ENCODE peak calls at places on chromosome 4, in four cellular contexts. I is PC-3, R is WERI-Rb-1, J is endothelial cell. K is an unnamed sample.

GRCh38 chr4:184061582-184061981 is 156.1 kb downstream of the ENPP6 start:
- DNase-seq in I (no peak), R (peak), J (no peak), K (no peak)

GRCh38 chr4:111450867-111451266 is 694.4 kb upstream of the FAM241A start:
- DNase-seq in I (peak), R (no peak), J (no peak), K (peak)

GRCh38 chr4:88335092-88335665 is 43.5 kb upstream of the HERC6 start:
- DNase-seq in I (peak), R (no peak), J (no peak), K (no peak)

GRCh38 chr4:46123872-46124755 is at the start of gene GABRG1:
- DNase-seq in I (no peak), R (no peak), J (no peak), K (no peak)

GRCh38 chr4:119795986-119796578 is 167.5 kb upstream of the PDE5A start:
- DNase-seq in I (no peak), R (no peak), J (no peak), K (no peak)

GRCh38 chr4:128570380-128570779 is 239.1 kb upstream of the JADE1 start:
- DNase-seq in I (peak), R (no peak), J (no peak), K (peak)

GRCh38 chr4:3311095-3311372 is 18.2 kb downstream of the RGS12 start:
- DNase-seq in I (no peak), R (no peak), J (no peak), K (no peak)

GRCh38 chr4:30840571-30840970 is 120.4 kb downstream of the PCDH7 start:
- DNase-seq in I (no peak), R (no peak), J (no peak), K (peak)

GRCh38 chr4:186902361-186902760 is 178.7 kb upstream of the FAT1 start:
- DNase-seq in I (peak), R (no peak), J (no peak), K (no peak)

GRCh38 chr4:173146456-173146855 is 22.2 kb upstream of the GALNT7 start:
- DNase-seq in I (no peak), R (no peak), J (no peak), K (peak)

GRCh38 chr4:158008551-158009218 is 164.1 kb downstream of the GASK1B start:
- DNase-seq in I (no peak), R (no peak), J (no peak), K (peak)

GRCh38 chr4:161564230-161564834 is 599.5 kb downstream of the FSTL5 start:
- DNase-seq in I (peak), R (no peak), J (no peak), K (peak)

GRCh38 chr4:95507147-95507546 is 41.6 kb downstream of the UNC5C start:
- DNase-seq in I (no peak), R (no peak), J (no peak), K (no peak)

GRCh38 chr4:117889978-117890377 is 144.3 kb upstream of the NDST3 start:
- DNase-seq in I (no peak), R (no peak), J (no peak), K (no peak)

GRCh38 chr4:139815646-139816601 is 150.3 kb downstream of the MGST2 start:
- DNase-seq in I (peak), R (no peak), J (peak), K (peak)

GRCh38 chr4:170004656-170005250 is 21.4 kb downstream of the MFAP3L start:
- DNase-seq in I (no peak), R (peak), J (no peak), K (peak)

GRCh38 chr4:53682908-53683307 is 91.6 kb upstream of the LNX1 start:
- DNase-seq in I (no peak), R (no peak), J (no peak), K (no peak)

GRCh38 chr4:57191523-57192034 is 81.4 kb upstream of the IGFBP7 start:
- DNase-seq in I (peak), R (no peak), J (no peak), K (peak)

GRCh38 chr4:79241846-79242245 is 84.0 kb downstream of the NAA11 start:
- DNase-seq in I (peak), R (no peak), J (no peak), K (peak)

GRCh38 chr4:23022032-23022431 is 329.3 kb downstream of the GBA3 start:
- DNase-seq in I (peak), R (no peak), J (no peak), K (peak)

GRCh38 chr4:159229164-159229563 is 126.3 kb downstream of the RAPGEF2 start:
- DNase-seq in I (no peak), R (no peak), J (no peak), K (peak)

GRCh38 chr4:120723986-120724385 is 198.5 kb downstream of the PRDM5 start:
- DNase-seq in I (no peak), R (no peak), J (no peak), K (no peak)

GRCh38 chr4:101271516-101271915 is 75.8 kb downstream of the PPP3CA start:
- DNase-seq in I (peak), R (no peak), J (no peak), K (no peak)

GRCh38 chr4:189547537-189547936 is 393.1 kb upstream of the FRG1 start:
- DNase-seq in I (peak), R (no peak), J (no peak), K (no peak)

GRCh38 chr4:112348488-112349158 is 51.5 kb downstream of the ALPK1 start:
- DNase-seq in I (peak), R (peak), J (peak), K (peak)

GRCh38 chr4:16029886-16030285 is 53.9 kb downstream of the PROM1 start:
- DNase-seq in I (no peak), R (no peak), J (no peak), K (no peak)

GRCh38 chr4:37562592-37562991 is 123.6 kb downstream of the RELL1 start:
- DNase-seq in I (peak), R (no peak), J (no peak), K (peak)

GRCh38 chr4:100843897-100844296 is 326.1 kb upstream of the EMCN start:
- DNase-seq in I (no peak), R (no peak), J (no peak), K (no peak)

GRCh38 chr4:8592366-8593267 is at the start of gene CPZ:
- DNase-seq in I (peak), R (peak), J (no peak), K (no peak)

GRCh38 chr4:184795214-184795844 is 30.4 kb downstream of the ACSL1 start:
- DNase-seq in I (no peak), R (no peak), J (no peak), K (no peak)

GRCh38 chr4:26263165-26263564 is 57.6 kb upstream of the RBPJ start:
- DNase-seq in I (peak), R (no peak), J (no peak), K (peak)

GRCh38 chr4:105990933-105991332 is 95.7 kb downstream of the NPNT start:
- DNase-seq in I (peak), R (no peak), J (no peak), K (peak)

GRCh38 chr4:6308890-6309643 is 39.4 kb downstream of the WFS1 start:
- DNase-seq in I (no peak), R (peak), J (peak), K (no peak)
- TF ChIP-seq CTCF in I (no peak), R (peak), J (no peak), K (no peak)

GRCh38 chr4:130257271-130257670 is 1161.3 kb downstream of the C4orf33 start:
- DNase-seq in I (peak), R (no peak), J (no peak), K (peak)
- TF ChIP-seq CTCF in I (no peak), R (no peak), J (no peak), K (no peak)

GRCh38 chr4:84470204-84470785 is 28.8 kb downstream of the NKX6-1 start:
- DNase-seq in I (no peak), R (no peak), J (peak), K (peak)
- TF ChIP-seq CTCF in I (peak), R (peak), J (no peak), K (peak)

GRCh38 chr4:39470402-39470801 is 11.5 kb downstream of the LIAS start:
- DNase-seq in I (no peak), R (no peak), J (no peak), K (no peak)

GRCh38 chr4:39467470-39467869 is 8.6 kb downstream of the LIAS start:
- DNase-seq in I (no peak), R (no peak), J (no peak), K (no peak)

GRCh38 chr4:39469429-39470077 is 10.7 kb downstream of the LIAS start:
- DNase-seq in I (peak), R (peak), J (peak), K (peak)

GRCh38 chr4:39466747-39467146 is 7.9 kb downstream of the LIAS start:
- DNase-seq in I (peak), R (no peak), J (no peak), K (no peak)

DNA sequence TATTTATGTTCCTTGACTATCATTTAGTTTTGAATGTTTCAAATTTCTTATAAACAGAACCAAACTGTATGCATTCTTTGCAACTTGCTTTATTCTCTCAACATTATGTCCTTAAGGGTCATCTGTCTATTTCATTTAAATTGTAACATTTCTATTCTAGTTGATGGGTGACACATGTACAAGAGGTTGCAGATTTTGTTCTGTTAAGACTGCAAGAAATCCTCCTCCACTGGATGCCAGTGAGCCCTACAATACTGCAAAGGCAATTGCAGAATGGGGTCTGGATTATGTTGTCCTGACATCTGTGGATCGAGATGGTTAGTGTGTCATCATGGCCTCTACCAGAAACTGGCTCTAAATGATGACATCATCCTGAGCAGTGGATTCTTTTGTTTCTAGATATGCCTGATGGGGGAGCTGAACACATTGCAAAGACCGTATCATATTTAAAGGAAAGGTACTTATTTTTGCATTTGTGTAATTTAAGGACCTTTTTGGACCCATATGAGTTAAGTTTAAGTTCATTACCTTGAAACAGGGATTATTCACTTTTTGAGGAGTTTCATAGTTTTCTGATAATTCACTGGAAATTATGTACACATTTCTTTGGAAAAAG is 6.1 kb downstream of the LIAS start:
- DNase-seq in I (peak), R (peak), J (no peak), K (peak)
- TF ChIP-seq CTCF in I (peak), R (peak), J (no peak), K (no peak)

DNA sequence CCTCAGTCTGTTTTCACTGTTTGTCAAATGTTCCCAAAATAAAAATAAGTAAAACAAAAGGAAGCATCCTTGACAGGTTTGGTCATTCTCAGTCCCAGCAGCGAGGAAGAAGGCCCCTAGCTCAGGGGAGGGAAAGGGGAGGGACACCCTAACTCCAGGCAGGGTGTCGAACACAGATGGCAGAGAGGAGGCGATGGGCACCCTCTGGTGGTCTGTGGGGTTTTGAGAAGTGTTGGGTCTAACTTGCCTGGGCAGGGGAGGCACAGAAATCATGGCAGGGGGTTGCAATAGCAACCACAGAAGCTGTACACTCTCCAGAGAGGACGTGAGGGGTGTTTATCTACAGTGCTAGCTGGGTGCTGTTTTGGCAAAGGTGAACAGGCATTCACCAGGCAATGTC is 229.8 kb upstream of the SFRP2 start:
- DNase-seq in I (no peak), R (peak), J (peak), K (peak)
- TF ChIP-seq CTCF in I (no peak), R (peak), J (no peak), K (no peak)

GRCh38 chr4:6680372-6681034 is 13.2 kb upstream of the S100P start:
- DNase-seq in I (peak), R (peak), J (no peak), K (no peak)
- TF ChIP-seq CTCF in I (peak), R (peak), J (peak), K (peak)

GRCh38 chr4:39410415-39410814 is 3.7 kb downstream of the KLB start:
- DNase-seq in I (peak), R (no peak), J (no peak), K (no peak)
- TF ChIP-seq CTCF in I (peak), R (no peak), J (no peak), K (peak)

GRCh38 chr4:70885174-70885573 is 17.0 kb upstream of the MOB1B start:
- DNase-seq in I (peak), R (no peak), J (no peak), K (no peak)
- TF ChIP-seq CTCF in I (peak), R (no peak), J (no peak), K (no peak)

DNA sequence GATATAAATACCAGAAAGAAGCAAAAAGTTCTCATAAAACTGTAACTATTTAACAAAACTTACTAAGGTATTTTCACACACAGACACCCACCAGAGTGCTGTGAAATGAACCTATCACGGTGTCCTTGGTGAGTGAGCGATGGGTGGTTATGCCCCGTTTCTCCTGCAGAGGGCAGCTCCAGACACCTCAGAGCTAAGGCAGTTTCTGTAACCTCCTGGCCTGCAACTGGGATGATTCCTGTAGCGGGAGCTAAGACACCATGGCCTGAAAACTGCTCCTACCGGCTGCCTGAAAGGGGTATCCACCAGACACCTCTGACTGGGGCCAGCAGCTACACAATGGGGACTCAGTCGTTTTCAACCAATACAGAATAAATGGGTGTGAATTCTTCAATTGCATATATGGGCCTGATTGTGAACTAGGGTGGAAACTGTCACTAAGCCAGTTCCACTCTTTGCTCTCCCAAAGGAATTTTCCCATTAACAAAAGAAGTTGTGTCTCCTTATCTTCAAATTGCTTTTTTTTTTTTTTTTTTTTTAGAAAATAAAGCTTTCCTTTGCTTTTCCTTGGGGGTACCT is 2375.8 kb upstream of the TENM3 start:
- DNase-seq in I (peak), R (peak), J (peak), K (peak)
- TF ChIP-seq CTCF in I (peak), R (peak), J (peak), K (peak)

DNA sequence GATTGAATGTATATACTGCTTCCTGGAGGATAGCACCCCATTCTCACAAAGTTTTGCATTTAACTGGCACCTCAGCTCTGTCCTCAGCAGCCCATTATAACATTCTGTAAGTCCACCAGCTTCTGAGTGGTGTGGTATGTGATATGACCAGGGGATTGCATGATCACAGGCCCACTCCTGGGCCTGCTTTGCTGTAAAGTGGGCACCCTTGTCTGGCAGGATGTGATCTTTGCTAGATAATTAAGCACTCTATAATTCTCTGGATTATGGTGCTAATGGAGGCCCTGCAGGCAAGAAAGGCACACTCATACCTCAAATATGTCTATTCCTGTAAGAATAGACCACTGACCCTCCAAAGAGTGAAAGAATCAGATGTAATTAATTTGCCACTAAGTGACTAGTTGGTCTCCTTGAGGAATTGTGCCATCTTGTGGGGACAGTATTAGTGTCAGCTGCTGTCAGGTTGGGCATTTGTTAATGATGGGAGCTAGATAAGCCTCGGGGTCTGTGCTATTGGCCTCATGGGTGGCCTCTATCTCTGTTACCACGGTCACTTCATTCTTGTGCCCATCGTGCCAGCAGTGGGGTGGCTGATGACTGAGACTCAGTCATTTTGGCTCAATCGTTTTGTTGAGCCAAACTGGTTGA is 2.2 kb upstream of the CFI start:
- DNase-seq in I (peak), R (peak), J (peak), K (peak)
- TF ChIP-seq CTCF in I (peak), R (peak), J (no peak), K (peak)